ENCODE peak calls at places on chromosomes 16 and 17, in seven cellular contexts. One of them, this sample, is unnamed.
A peak's percentile ranks its signal among the peaks of the same experiment; 100 is the strongest.

GRCh38 chr16:27458196-27458728 is 56.3 kb downstream of the IL21R start:
- DNase-seq in HFFc6: no peak
- DNase-seq in NCI-H1092: no peak
- DNase-seq in ACHN: no peak
- DNase-seq in AG10803: no peak
- DNase-seq in Calu3: no peak
- DNase-seq in skeletal muscle cell: no peak
- DNase-seq in this sample: no peak

GRCh38 chr17:50604470-50604869 is 30.2 kb upstream of the ABCC3 start:
- DNase-seq in HFFc6: no peak
- DNase-seq in NCI-H1092: peak; percentile 93
- DNase-seq in ACHN: no peak
- DNase-seq in AG10803: peak; percentile 38
- DNase-seq in Calu3: no peak
- DNase-seq in skeletal muscle cell: peak; percentile 45
- DNase-seq in this sample: peak; percentile 89

GRCh38 chr16:8376430-8376829 is 213.9 kb downstream of the TMEM114 start:
- DNase-seq in HFFc6: no peak
- DNase-seq in NCI-H1092: no peak
- DNase-seq in ACHN: no peak
- DNase-seq in AG10803: no peak
- DNase-seq in Calu3: no peak
- DNase-seq in skeletal muscle cell: no peak
- DNase-seq in this sample: no peak

GRCh38 chr17:1074886-1075665 is 78.1 kb downstream of the TIMM22 start:
- DNase-seq in HFFc6: no peak
- DNase-seq in NCI-H1092: no peak
- DNase-seq in ACHN: no peak
- DNase-seq in AG10803: no peak
- DNase-seq in Calu3: no peak
- DNase-seq in skeletal muscle cell: no peak
- DNase-seq in this sample: no peak

GRCh38 chr17:38442548-38442947 is 14.3 kb downstream of the ARHGAP23 start:
- DNase-seq in HFFc6: no peak
- DNase-seq in NCI-H1092: no peak
- DNase-seq in ACHN: no peak
- DNase-seq in AG10803: peak; percentile 70
- DNase-seq in Calu3: no peak
- DNase-seq in skeletal muscle cell: no peak
- DNase-seq in this sample: no peak

GRCh38 chr17:10226930-10227695 is 28.7 kb upstream of the GAS7 start:
- DNase-seq in HFFc6: no peak
- DNase-seq in NCI-H1092: no peak
- DNase-seq in ACHN: peak; percentile 31
- DNase-seq in AG10803: no peak
- DNase-seq in Calu3: peak; percentile 54
- DNase-seq in skeletal muscle cell: no peak
- DNase-seq in this sample: peak; percentile 63

GRCh38 chr16:1820973-1821290 is 5.7 kb downstream of the HAGH start:
- DNase-seq in HFFc6: no peak
- DNase-seq in NCI-H1092: no peak
- DNase-seq in ACHN: no peak
- DNase-seq in AG10803: no peak
- DNase-seq in Calu3: no peak
- DNase-seq in skeletal muscle cell: no peak
- DNase-seq in this sample: no peak

GRCh38 chr17:19315104-19315503 is 47.4 kb downstream of the B9D1 start:
- DNase-seq in HFFc6: no peak
- DNase-seq in NCI-H1092: no peak
- DNase-seq in ACHN: no peak
- DNase-seq in AG10803: no peak
- DNase-seq in Calu3: no peak
- DNase-seq in skeletal muscle cell: no peak
- DNase-seq in this sample: no peak

GRCh38 chr17:16419929-16420271 is 4.5 kb downstream of the TRPV2 start:
- DNase-seq in HFFc6: no peak
- DNase-seq in NCI-H1092: no peak
- DNase-seq in ACHN: peak; percentile 94
- DNase-seq in AG10803: peak; percentile 76
- DNase-seq in Calu3: peak; percentile 19
- DNase-seq in skeletal muscle cell: no peak
- DNase-seq in this sample: peak; percentile 5

GRCh38 chr16:23994615-23995014 is 158.8 kb downstream of the PRKCB start:
- DNase-seq in HFFc6: no peak
- DNase-seq in NCI-H1092: no peak
- DNase-seq in ACHN: no peak
- DNase-seq in AG10803: no peak
- DNase-seq in Calu3: no peak
- DNase-seq in skeletal muscle cell: no peak
- DNase-seq in this sample: no peak

GRCh38 chr16:66462912-66463311 is 35.8 kb downstream of the BEAN1 start:
- DNase-seq in HFFc6: no peak
- DNase-seq in NCI-H1092: no peak
- DNase-seq in ACHN: no peak
- DNase-seq in AG10803: no peak
- DNase-seq in Calu3: no peak
- DNase-seq in skeletal muscle cell: no peak
- DNase-seq in this sample: no peak

GRCh38 chr16:9139965-9140364 is 48.5 kb downstream of the HAPSTR1 start:
- DNase-seq in HFFc6: no peak
- DNase-seq in NCI-H1092: no peak
- DNase-seq in ACHN: peak; percentile 54
- DNase-seq in AG10803: peak; percentile 43
- DNase-seq in Calu3: peak; percentile 39
- DNase-seq in skeletal muscle cell: no peak
- DNase-seq in this sample: no peak

GRCh38 chr17:7809086-7809790 is 24.8 kb upstream of the KDM6B start:
- DNase-seq in HFFc6: no peak
- DNase-seq in NCI-H1092: no peak
- DNase-seq in ACHN: no peak
- DNase-seq in AG10803: no peak
- DNase-seq in Calu3: no peak
- DNase-seq in skeletal muscle cell: no peak
- DNase-seq in this sample: no peak

GRCh38 chr16:81319221-81319912 is 4.6 kb downstream of the GAN start:
- DNase-seq in HFFc6: peak; percentile 65
- DNase-seq in NCI-H1092: no peak
- DNase-seq in ACHN: peak; percentile 92
- DNase-seq in AG10803: peak; percentile 81
- DNase-seq in Calu3: no peak
- DNase-seq in skeletal muscle cell: no peak
- DNase-seq in this sample: peak; percentile 66

GRCh38 chr17:46135126-46135812 is 58.0 kb downstream of the KANSL1 start:
- DNase-seq in HFFc6: no peak
- DNase-seq in NCI-H1092: no peak
- DNase-seq in ACHN: no peak
- DNase-seq in AG10803: peak; percentile 42
- DNase-seq in Calu3: no peak
- DNase-seq in skeletal muscle cell: no peak
- DNase-seq in this sample: no peak

GRCh38 chr17:65558683-65559311 is 2.7 kb downstream of the AXIN2 start:
- DNase-seq in HFFc6: no peak
- DNase-seq in NCI-H1092: no peak
- DNase-seq in ACHN: no peak
- DNase-seq in AG10803: no peak
- DNase-seq in Calu3: no peak
- DNase-seq in skeletal muscle cell: no peak
- DNase-seq in this sample: peak; percentile 28

GRCh38 chr16:57299009-57299718 is 14.7 kb upstream of the PLLP start:
- DNase-seq in HFFc6: no peak
- DNase-seq in NCI-H1092: no peak
- DNase-seq in ACHN: peak; percentile 92
- DNase-seq in AG10803: no peak
- DNase-seq in Calu3: peak; percentile 73
- DNase-seq in skeletal muscle cell: no peak
- DNase-seq in this sample: peak; percentile 89

GRCh38 chr16:19835989-19836421 is 48.6 kb downstream of the GPRC5B start:
- DNase-seq in HFFc6: peak; percentile 47
- DNase-seq in NCI-H1092: no peak
- DNase-seq in ACHN: no peak
- DNase-seq in AG10803: peak; percentile 40
- DNase-seq in Calu3: no peak
- DNase-seq in skeletal muscle cell: peak; percentile 8
- DNase-seq in this sample: no peak

GRCh38 chr16:75282811-75283281 is 31.4 kb upstream of the BCAR1 start:
- DNase-seq in HFFc6: no peak
- DNase-seq in NCI-H1092: peak; percentile 13
- DNase-seq in ACHN: no peak
- DNase-seq in AG10803: peak; percentile 31
- DNase-seq in Calu3: no peak
- DNase-seq in skeletal muscle cell: no peak
- DNase-seq in this sample: no peak

GRCh38 chr17:44828919-44829557 is 1.0 kb downstream of the GJC1 start:
- DNase-seq in HFFc6: no peak
- DNase-seq in NCI-H1092: no peak
- DNase-seq in ACHN: peak; percentile 49
- DNase-seq in AG10803: peak; percentile 25
- DNase-seq in Calu3: no peak
- DNase-seq in skeletal muscle cell: no peak
- DNase-seq in this sample: no peak

This sample was measured in hepatocyte.